ENCODE peak calls at places on chromosomes 1 and 21, in seven cellular contexts. K, H, Z, W, D, J and A are unnamed samples.

GRCh38 chr1:19560480-19560879 is 75.1 kb upstream of the CAPZB start:
- DNase-seq in Z (no peak), J (no peak), D (no peak), W (no peak), K (no peak), H (no peak), A (no peak)

GRCh38 chr1:15654091-15654690 is 29.9 kb upstream of the PLEKHM2 start:
- DNase-seq in D (no peak), H (no peak), Z (no peak), J (no peak), K (no peak), W (no peak), A (no peak)

GRCh38 chr1:169005776-169006175 is 100.7 kb upstream of the ATP1B1 start:
- DNase-seq in D (no peak), H (no peak), Z (no peak), W (no peak), K (no peak), J (no peak), A (no peak)

GRCh38 chr1:69567847-69568434 is at the start of gene LRRC7:
- DNase-seq in W (no peak), J (peak; percentile 36), K (no peak), H (no peak), Z (no peak), D (no peak), A (no peak)

GRCh38 chr1:22250724-22251123 is 107.8 kb upstream of the WNT4 start:
- DNase-seq in H (no peak), Z (no peak), W (no peak), J (no peak), K (no peak), D (no peak), A (no peak)

GRCh38 chr1:113792986-113793385 is 19.3 kb downstream of the RSBN1 start:
- DNase-seq in D (peak; percentile 73), H (no peak), J (no peak), W (no peak), K (no peak), Z (no peak), A (no peak)

GRCh38 chr1:204660509-204660908 is 25.0 kb downstream of the LRRN2 start:
- DNase-seq in W (no peak), Z (no peak), H (no peak), J (no peak), K (no peak), D (peak; percentile 74), A (no peak)

GRCh38 chr21:31772674-31773555 is 41.0 kb upstream of the SCAF4 start:
- DNase-seq in W (no peak), D (no peak), H (no peak), Z (no peak), K (no peak), J (no peak), A (no peak)

GRCh38 chr1:39632491-39633417 is 6.7 kb downstream of the HEYL start:
- DNase-seq in D (peak; percentile 20), K (no peak), W (no peak), J (peak; percentile 88), Z (no peak), H (no peak), A (no peak)

GRCh38 chr1:212432706-212433576 is at the start of gene NENF:
- DNase-seq in Z (peak; percentile 80), K (peak; percentile 53), W (peak; percentile 26), H (peak; percentile 76), D (peak; percentile 67), J (peak; percentile 94), A (no peak)

GRCh38 chr1:119000371-119001180 is 12.4 kb upstream of the TBX15 start:
- DNase-seq in J (peak; percentile 37), D (no peak), H (no peak), K (no peak), W (no peak), Z (no peak), A (no peak)

GRCh38 chr1:59730759-59731478 is 83.8 kb upstream of the HOOK1 start:
- DNase-seq in K (no peak), J (peak; percentile 66), W (no peak), H (no peak), D (peak; percentile 98), Z (peak; percentile 78), A (no peak)

GRCh38 chr21:35398366-35398982 is 349.4 kb upstream of the RUNX1 start:
- DNase-seq in K (no peak), Z (no peak), H (no peak), J (no peak), D (peak; percentile 58), W (no peak), A (no peak)

GRCh38 chr1:84582802-84583587 is 8.8 kb upstream of the CTBS start:
- DNase-seq in J (no peak), W (no peak), H (no peak), K (no peak), D (peak; percentile 65), Z (no peak), A (no peak)

GRCh38 chr1:201461783-201462441 is 7.1 kb downstream of the PHLDA3 start:
- DNase-seq in K (no peak), W (no peak), H (no peak), J (peak; percentile 81), D (peak; percentile 98), Z (peak; percentile 90), A (no peak)

GRCh38 chr1:15758537-15758936 is at the start of gene FBLIM1:
- DNase-seq in K (no peak), D (no peak), J (peak; percentile 73), W (no peak), H (peak; percentile 24), Z (no peak), A (no peak)

GRCh38 chr1:15007842-15008241 is 145.7 kb upstream of the TMEM51 start:
- DNase-seq in J (peak; percentile 43), W (no peak), K (no peak), D (peak; percentile 40), Z (no peak), H (no peak), A (no peak)

GRCh38 chr1:77557053-77557452 is 125.4 kb downstream of the ZZZ3 start:
- DNase-seq in J (no peak), D (no peak), Z (no peak), K (no peak), H (no peak), W (no peak), A (no peak)

GRCh38 chr1:26112407-26112775 is 767 bp downstream of the PDIK1L start:
- DNase-seq in W (no peak), K (no peak), Z (no peak), H (no peak), D (no peak), J (no peak), A (no peak)

GRCh38 chr1:30104551-30104950 is 618.8 kb downstream of the MATN1 start:
- DNase-seq in W (no peak), D (no peak), J (no peak), Z (no peak), K (no peak), H (no peak), A (no peak)

GRCh38 chr21:33640697-33641338 is 723 bp downstream of the CRYZL1 start:
- DNase-seq in H (no peak), K (no peak), W (no peak), D (peak; percentile 40), J (no peak), Z (peak; percentile 14), A (no peak)

GRCh38 chr1:65630855-65631254 is 161.8 kb upstream of the PDE4B start:
- DNase-seq in D (peak; percentile 17), H (no peak), Z (no peak), K (no peak), J (no peak), W (no peak), A (no peak)

GRCh38 chr1:228555074-228555989 is 68.2 kb downstream of the RNF187 start:
- DNase-seq in K (peak; percentile 30), W (no peak), J (no peak), H (peak; percentile 9), Z (peak; percentile 33), D (no peak), A (no peak)

GRCh38 chr1:218810336-218810735 is 363.3 kb upstream of the LYPLAL1 start:
- DNase-seq in J (no peak), W (no peak), H (no peak), D (no peak), K (no peak), Z (no peak), A (no peak)

GRCh38 chr1:21175670-21176581 is 771 bp downstream of the EIF4G3 start:
- DNase-seq in W (peak; percentile 34), H (peak; percentile 52), D (no peak), Z (no peak), J (peak; percentile 54), K (no peak), A (no peak)

GRCh38 chr1:83860506-83861221 is 138.3 kb downstream of the TTLL7 start:
- DNase-seq in K (peak; percentile 46), J (peak; percentile 93), W (peak; percentile 5), D (no peak), H (peak; percentile 81), Z (peak; percentile 68), A (peak; percentile 41)

GRCh38 chr1:187928288-187928687 is 1099.5 kb downstream of the PLA2G4A start:
- DNase-seq in Z (peak; percentile 25), K (no peak), H (no peak), W (no peak), D (peak; percentile 0), J (no peak), A (no peak)

GRCh38 chr1:47984175-47984789 is 12.9 kb downstream of the TRABD2B start:
- DNase-seq in K (no peak), H (no peak), Z (no peak), J (peak; percentile 51), D (no peak), W (no peak), A (no peak)

GRCh38 chr1:12185036-12185435 is 18.2 kb downstream of the TNFRSF1B start:
- DNase-seq in W (no peak), Z (no peak), K (no peak), H (no peak), D (no peak), J (no peak), A (no peak)

GRCh38 chr1:221040716-221041275 is 161.6 kb downstream of the HLX start:
- DNase-seq in Z (peak; percentile 36), J (no peak), H (no peak), D (peak; percentile 18), W (no peak), K (no peak), A (no peak)

GRCh38 chr1:93442276-93442675 is 5.6 kb upstream of the FNBP1L start:
- DNase-seq in J (no peak), Z (peak; percentile 34), W (no peak), D (no peak), K (no peak), H (no peak), A (no peak)

GRCh38 chr1:41313661-41314131 is 47.5 kb upstream of the FOXO6 start:
- DNase-seq in J (no peak), D (peak; percentile 54), H (no peak), Z (peak; percentile 20), W (no peak), K (no peak), A (peak; percentile 54)

GRCh38 chr1:205933672-205934618 is 9.3 kb downstream of the SLC26A9 start:
- DNase-seq in Z (peak; percentile 91), D (peak; percentile 75), J (no peak), K (no peak), W (no peak), H (no peak), A (no peak)

GRCh38 chr1:223846668-223847007 is 891 bp upstream of the TP53BP2 start:
- DNase-seq in D (no peak), W (no peak), J (peak; percentile 45), K (no peak), Z (peak; percentile 42), H (no peak), A (no peak)